ENCODE peak calls at places on chromosome 5, in eight cellular contexts. One of them, this sample, is unnamed.

GRCh38 chr5:133400831-133401351 is 211.4 kb downstream of the FSTL4 start:
- DNase-seq in HL-60: no peak
- DNase-seq in stimulated activated naive CD8-positive, alpha-beta T cell treated with anti-CD3 and anti-CD28 coated beads, Interleukin-15, amount 100 ng/mL, for 72 hours: no peak
- DNase-seq in KG1: no peak
- DNase-seq in Caco-2: no peak
- DNase-seq in amniotic stem cell: no peak
- DNase-seq in stimulated activated CD8-positive, alpha-beta memory T cell treated with anti-CD3 and anti-CD28 coated beads, Interleukin-12 subunit alpha, Interleukin-12 subunit beta, amount 100 ng/mL, for 1 hour: no peak
- DNase-seq in HEK293T: no peak
- DNase-seq in this sample: no peak

GRCh38 chr5:45542421-45542820 is 153.8 kb downstream of the HCN1 start:
- DNase-seq in HL-60: no peak
- DNase-seq in stimulated activated naive CD8-positive, alpha-beta T cell treated with anti-CD3 and anti-CD28 coated beads, Interleukin-15, amount 100 ng/mL, for 72 hours: no peak
- DNase-seq in KG1: no peak
- DNase-seq in Caco-2: no peak
- DNase-seq in amniotic stem cell: no peak
- DNase-seq in stimulated activated CD8-positive, alpha-beta memory T cell treated with anti-CD3 and anti-CD28 coated beads, Interleukin-12 subunit alpha, Interleukin-12 subunit beta, amount 100 ng/mL, for 1 hour: no peak
- DNase-seq in HEK293T: no peak
- DNase-seq in this sample: no peak

GRCh38 chr5:96941140-96941539 is 5.3 kb downstream of the LNPEP start:
- DNase-seq in HL-60: no peak
- DNase-seq in stimulated activated naive CD8-positive, alpha-beta T cell treated with anti-CD3 and anti-CD28 coated beads, Interleukin-15, amount 100 ng/mL, for 72 hours: no peak
- DNase-seq in KG1: no peak
- DNase-seq in Caco-2: no peak
- DNase-seq in amniotic stem cell: no peak
- DNase-seq in stimulated activated CD8-positive, alpha-beta memory T cell treated with anti-CD3 and anti-CD28 coated beads, Interleukin-12 subunit alpha, Interleukin-12 subunit beta, amount 100 ng/mL, for 1 hour: no peak
- DNase-seq in HEK293T: no peak
- DNase-seq in this sample: no peak

GRCh38 chr5:40834391-40834848 is 602 bp downstream of the RPL37 start:
- DNase-seq in HL-60: peak
- DNase-seq in stimulated activated naive CD8-positive, alpha-beta T cell treated with anti-CD3 and anti-CD28 coated beads, Interleukin-15, amount 100 ng/mL, for 72 hours: peak
- DNase-seq in KG1: no peak
- DNase-seq in Caco-2: no peak
- DNase-seq in amniotic stem cell: no peak
- DNase-seq in stimulated activated CD8-positive, alpha-beta memory T cell treated with anti-CD3 and anti-CD28 coated beads, Interleukin-12 subunit alpha, Interleukin-12 subunit beta, amount 100 ng/mL, for 1 hour: peak
- DNase-seq in HEK293T: no peak
- DNase-seq in this sample: peak

GRCh38 chr5:132425009-132425937 is 55.8 kb downstream of the SLC22A5 start:
- DNase-seq in HL-60: no peak
- DNase-seq in stimulated activated naive CD8-positive, alpha-beta T cell treated with anti-CD3 and anti-CD28 coated beads, Interleukin-15, amount 100 ng/mL, for 72 hours: peak
- DNase-seq in KG1: no peak
- DNase-seq in Caco-2: no peak
- DNase-seq in amniotic stem cell: peak
- DNase-seq in stimulated activated CD8-positive, alpha-beta memory T cell treated with anti-CD3 and anti-CD28 coated beads, Interleukin-12 subunit alpha, Interleukin-12 subunit beta, amount 100 ng/mL, for 1 hour: peak
- DNase-seq in HEK293T: no peak
- DNase-seq in this sample: no peak

GRCh38 chr5:157608972-157609565 is 33.5 kb upstream of the ADAM19 start:
- DNase-seq in HL-60: no peak
- DNase-seq in stimulated activated naive CD8-positive, alpha-beta T cell treated with anti-CD3 and anti-CD28 coated beads, Interleukin-15, amount 100 ng/mL, for 72 hours: no peak
- DNase-seq in KG1: no peak
- DNase-seq in Caco-2: no peak
- DNase-seq in amniotic stem cell: no peak
- DNase-seq in stimulated activated CD8-positive, alpha-beta memory T cell treated with anti-CD3 and anti-CD28 coated beads, Interleukin-12 subunit alpha, Interleukin-12 subunit beta, amount 100 ng/mL, for 1 hour: no peak
- DNase-seq in HEK293T: no peak
- DNase-seq in this sample: no peak

GRCh38 chr5:153569036-153569435 is 78.6 kb downstream of the GRIA1 start:
- DNase-seq in HL-60: no peak
- DNase-seq in stimulated activated naive CD8-positive, alpha-beta T cell treated with anti-CD3 and anti-CD28 coated beads, Interleukin-15, amount 100 ng/mL, for 72 hours: no peak
- DNase-seq in KG1: no peak
- DNase-seq in Caco-2: no peak
- DNase-seq in amniotic stem cell: no peak
- DNase-seq in stimulated activated CD8-positive, alpha-beta memory T cell treated with anti-CD3 and anti-CD28 coated beads, Interleukin-12 subunit alpha, Interleukin-12 subunit beta, amount 100 ng/mL, for 1 hour: no peak
- DNase-seq in HEK293T: no peak
- DNase-seq in this sample: no peak

GRCh38 chr5:6252581-6252980 is 125.8 kb downstream of the MED10 start:
- DNase-seq in HL-60: no peak
- DNase-seq in stimulated activated naive CD8-positive, alpha-beta T cell treated with anti-CD3 and anti-CD28 coated beads, Interleukin-15, amount 100 ng/mL, for 72 hours: no peak
- DNase-seq in KG1: no peak
- DNase-seq in Caco-2: no peak
- DNase-seq in amniotic stem cell: no peak
- DNase-seq in stimulated activated CD8-positive, alpha-beta memory T cell treated with anti-CD3 and anti-CD28 coated beads, Interleukin-12 subunit alpha, Interleukin-12 subunit beta, amount 100 ng/mL, for 1 hour: no peak
- DNase-seq in HEK293T: no peak
- DNase-seq in this sample: no peak

GRCh38 chr5:6754766-6755165 is 41.5 kb downstream of the TENT4A start:
- DNase-seq in HL-60: no peak
- DNase-seq in stimulated activated naive CD8-positive, alpha-beta T cell treated with anti-CD3 and anti-CD28 coated beads, Interleukin-15, amount 100 ng/mL, for 72 hours: no peak
- DNase-seq in KG1: no peak
- DNase-seq in Caco-2: no peak
- DNase-seq in amniotic stem cell: no peak
- DNase-seq in stimulated activated CD8-positive, alpha-beta memory T cell treated with anti-CD3 and anti-CD28 coated beads, Interleukin-12 subunit alpha, Interleukin-12 subunit beta, amount 100 ng/mL, for 1 hour: no peak
- DNase-seq in HEK293T: no peak
- DNase-seq in this sample: no peak

GRCh38 chr5:141618030-141618803 is 583 bp downstream of the DIAPH1 start:
- DNase-seq in HL-60: peak
- DNase-seq in stimulated activated naive CD8-positive, alpha-beta T cell treated with anti-CD3 and anti-CD28 coated beads, Interleukin-15, amount 100 ng/mL, for 72 hours: peak
- DNase-seq in KG1: no peak
- DNase-seq in Caco-2: peak
- DNase-seq in amniotic stem cell: no peak
- DNase-seq in stimulated activated CD8-positive, alpha-beta memory T cell treated with anti-CD3 and anti-CD28 coated beads, Interleukin-12 subunit alpha, Interleukin-12 subunit beta, amount 100 ng/mL, for 1 hour: no peak
- DNase-seq in HEK293T: peak
- DNase-seq in this sample: peak

GRCh38 chr5:173581408-173582197 is 34.8 kb downstream of the BOD1 start:
- DNase-seq in HL-60: peak
- DNase-seq in stimulated activated naive CD8-positive, alpha-beta T cell treated with anti-CD3 and anti-CD28 coated beads, Interleukin-15, amount 100 ng/mL, for 72 hours: peak
- DNase-seq in KG1: peak
- DNase-seq in Caco-2: peak
- DNase-seq in amniotic stem cell: no peak
- DNase-seq in stimulated activated CD8-positive, alpha-beta memory T cell treated with anti-CD3 and anti-CD28 coated beads, Interleukin-12 subunit alpha, Interleukin-12 subunit beta, amount 100 ng/mL, for 1 hour: peak
- DNase-seq in HEK293T: peak
- DNase-seq in this sample: peak

GRCh38 chr5:61277190-61277589 is 54.9 kb upstream of the ZSWIM6 start:
- DNase-seq in HL-60: no peak
- DNase-seq in stimulated activated naive CD8-positive, alpha-beta T cell treated with anti-CD3 and anti-CD28 coated beads, Interleukin-15, amount 100 ng/mL, for 72 hours: peak
- DNase-seq in KG1: no peak
- DNase-seq in Caco-2: peak
- DNase-seq in amniotic stem cell: no peak
- DNase-seq in stimulated activated CD8-positive, alpha-beta memory T cell treated with anti-CD3 and anti-CD28 coated beads, Interleukin-12 subunit alpha, Interleukin-12 subunit beta, amount 100 ng/mL, for 1 hour: no peak
- DNase-seq in HEK293T: no peak
- DNase-seq in this sample: peak

This sample was measured in dermis microvascular lymphatic vessel endothelial cell.